ENCODE peak calls at places on chromosomes 1 and 21, in seven cellular contexts. U, A, B, T, C, H and O are unnamed samples. For H3K4me1 and H3K27me3, the result is how much of the 10 kb centered on the place peaks cover.

GRCh38 chr21:32122082-32122481 is 156.8 kb downstream of the MIS18A start:
- DNase-seq in C (no peak), U (no peak), B (no peak), T (no peak), A (no peak), H (no peak), O (no peak)

GRCh38 chr1:41618066-41618825 is 133.8 kb upstream of the EDN2 start:
- DNase-seq in T (peak), U (peak), C (peak), B (no peak), H (peak), A (no peak), O (peak)

GRCh38 chr1:231683439-231684165 is 57.0 kb downstream of the DISC1 start:
- DNase-seq in C (no peak), U (peak), H (no peak), A (no peak), T (no peak), B (no peak), O (no peak)

GRCh38 chr21:32336711-32337110 is 38.1 kb downstream of the MRAP start:
- DNase-seq in T (no peak), A (no peak), B (no peak), C (no peak), U (no peak), H (no peak), O (peak)

GRCh38 chr1:242524571-242525359 is at the start of gene PLD5:
- DNase-seq in T (peak), H (no peak), B (no peak), C (no peak), A (no peak), U (no peak), O (no peak)

GRCh38 chr1:78079580-78079979 is 33.8 kb downstream of the GIPC2 start:
- DNase-seq in C (no peak), H (no peak), U (no peak), A (peak), B (no peak), T (no peak), O (peak)

GRCh38 chr1:22529901-22530621 is 33.2 kb upstream of the EPHA8 start:
- DNase-seq in U (peak), C (peak), B (no peak), T (no peak), H (peak), A (no peak), O (peak)

GRCh38 chr1:199867601-199868000 is 159.9 kb upstream of the NR5A2 start:
- DNase-seq in T (no peak), C (no peak), A (peak), U (no peak), B (no peak), H (no peak), O (no peak)

GRCh38 chr1:203084588-203085527 is 954 bp downstream of the MYOG start:
- DNase-seq in H (peak), B (no peak), A (no peak), C (no peak), U (no peak), T (peak), O (no peak)

GRCh38 chr1:178684542-178685000 is 40.5 kb upstream of the RALGPS2 start:
- DNase-seq in A (peak), B (no peak), T (no peak), H (no peak), C (no peak), U (no peak), O (peak)

GRCh38 chr21:46129846-46130651 is 25.3 kb downstream of the FTCD start:
- DNase-seq in C (no peak), H (no peak), A (no peak), T (peak), B (no peak), U (peak), O (no peak)

GRCh38 chr1:28580706-28581530 is 11.1 kb upstream of the RAB42 start:
- DNase-seq in C (no peak), H (no peak), B (no peak), U (no peak), A (peak), T (no peak), O (peak)

GRCh38 chr1:82319526-82319925 is 518.8 kb downstream of the ADGRL2 start:
- DNase-seq in A (no peak), B (no peak), C (no peak), U (no peak), H (no peak), T (no peak), O (peak)

GRCh38 chr1:43776043-43776761 is 68.9 kb downstream of the ST3GAL3 start:
- DNase-seq in A (no peak), C (no peak), T (no peak), H (no peak), U (no peak), B (no peak), O (peak)

GRCh38 chr1:180633092-180634045 is 1.5 kb downstream of the XPR1 start:
- DNase-seq in U (no peak), A (no peak), C (no peak), B (no peak), T (no peak), H (no peak), O (peak)

GRCh38 chr1:204628868-204629267 is 56.7 kb downstream of the LRRN2 start:
- DNase-seq in A (no peak), T (no peak), B (no peak), H (no peak), C (no peak), U (no peak), O (no peak)

GRCh38 chr1:58123051-58123450 is 423.5 kb downstream of the OMA1 start:
- DNase-seq in A (no peak), B (no peak), H (no peak), T (no peak), U (no peak), C (no peak), O (no peak)

GRCh38 chr1:228515200-228515834 is 28.1 kb downstream of the RNF187 start:
- DNase-seq in H (no peak), U (no peak), A (peak), C (no peak), B (no peak), T (no peak), O (peak)

GRCh38 chr1:40976952-40977690 is 2.4 kb upstream of the CTPS1 start:
- DNase-seq in T (no peak), A (peak), H (no peak), C (no peak), U (no peak), B (no peak), O (peak)

GRCh38 chr1:156836041-156836654 is 19.5 kb upstream of the SH2D2A start:
- DNase-seq in H (no peak), B (no peak), A (no peak), U (no peak), C (no peak), T (no peak), O (no peak)

GRCh38 chr1:29703596-29703995 is 467.3 kb downstream of the PTPRU start:
- DNase-seq in T (no peak), B (no peak), U (no peak), C (no peak), A (peak), H (no peak), O (peak)

GRCh38 chr1:24830680-24831272 is 85.5 kb downstream of the CLIC4 start:
- DNase-seq in U (no peak), C (no peak), B (no peak), H (no peak), T (no peak), A (peak), O (peak)

GRCh38 chr1:152110365-152110859 is 4.8 kb downstream of the TCHH start:
- DNase-seq in C (no peak), H (no peak), T (no peak), B (no peak), A (peak), U (peak), O (peak)

GRCh38 chr1:185812934-185813333 is 78.7 kb downstream of the HMCN1 start:
- DNase-seq in C (no peak), A (no peak), B (no peak), U (no peak), H (no peak), T (no peak), O (no peak)

GRCh38 chr21:36699026-36699545 is at the start of gene SIM2:
- DNase-seq in C (no peak), A (peak), U (no peak), B (no peak), T (no peak), H (no peak), O (peak)

GRCh38 chr1:150009604-150010387 is 730 bp downstream of the OTUD7B start:
- DNase-seq in U (peak), H (peak), B (peak), T (peak), C (peak), A (peak), O (peak)

GRCh38 chr1:78792756-78793155 is 143.1 kb downstream of the IFI44 start:
- DNase-seq in B (no peak), H (no peak), T (no peak), A (peak), C (no peak), U (no peak), O (no peak)

GRCh38 chr1:3431266-3431665 is 23.2 kb upstream of the ARHGEF16 start:
- DNase-seq in A (no peak), H (no peak), C (no peak), U (no peak), T (no peak), B (no peak), O (no peak)

GRCh38 chr1:50861742-50862141 is 98.3 kb downstream of the FAF1 start:
- DNase-seq in A (peak), H (no peak), T (no peak), C (no peak), B (no peak), U (no peak), O (no peak)

DNA sequence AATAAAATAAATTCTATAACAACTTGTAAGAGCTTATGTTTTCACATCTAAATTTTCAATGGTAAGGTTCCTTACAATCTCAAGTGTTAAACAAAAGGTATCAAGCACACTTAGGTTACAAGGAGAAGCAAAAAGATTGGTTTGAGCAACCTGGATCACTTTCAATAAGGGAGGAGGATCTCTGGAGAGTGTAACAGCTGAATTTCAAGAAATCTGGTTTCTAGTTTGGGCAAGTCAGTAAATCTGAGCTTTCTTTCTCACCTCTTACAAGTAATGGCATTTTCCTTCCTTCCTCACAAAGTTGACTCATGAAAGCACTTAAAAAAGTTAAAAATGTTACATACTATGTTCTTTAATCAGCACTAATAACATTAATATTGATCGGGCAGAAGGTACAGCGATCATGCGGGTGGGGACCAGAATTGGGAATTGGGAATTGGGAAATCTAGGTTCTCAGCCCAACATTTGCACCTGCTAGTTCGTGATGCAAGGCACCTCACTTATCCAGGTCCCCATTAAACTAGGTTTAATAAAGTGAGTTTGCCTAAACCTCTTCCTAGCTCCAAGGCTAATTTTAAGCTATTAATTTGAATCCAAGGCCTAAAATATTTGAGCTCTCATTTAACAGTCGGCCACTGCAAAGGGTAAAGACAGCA is 3.1 kb downstream of the NUCKS1 start:
- DNase-seq in B (no peak), T (no peak), A (no peak), U (no peak), H (no peak), C (no peak), O (no peak)
- H3K4me1 ChIP-seq in B (under half), T (under half), A (under half), U (half or more), H (under half), C (under half), O (under half)

DNA sequence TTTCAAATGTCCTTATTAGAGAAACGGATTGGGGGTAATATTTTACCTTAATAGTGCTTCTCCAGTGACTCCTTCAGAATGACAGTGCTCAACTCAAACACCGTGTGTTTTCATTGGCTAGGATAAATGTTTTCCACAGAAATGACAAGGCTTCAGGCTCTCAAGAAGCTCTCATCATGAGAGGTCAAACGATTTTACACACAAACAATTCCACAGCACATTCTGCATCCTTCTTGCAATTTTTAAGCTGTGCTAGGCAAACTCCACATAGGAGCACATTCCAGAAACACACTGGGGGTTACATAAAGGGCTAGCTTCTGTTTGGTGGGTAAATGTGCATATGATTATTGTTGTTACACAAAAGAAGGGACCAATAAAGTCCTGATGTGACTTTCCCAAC is 75.5 kb upstream of the IPO9 start:
- DNase-seq in H (no peak), U (no peak), B (no peak), A (no peak), C (no peak), T (no peak), O (no peak)
- H3K27me3 ChIP-seq in H (under half), U (under half), B (under half), A (under half), C (under half), T (under half), O (under half)

DNA sequence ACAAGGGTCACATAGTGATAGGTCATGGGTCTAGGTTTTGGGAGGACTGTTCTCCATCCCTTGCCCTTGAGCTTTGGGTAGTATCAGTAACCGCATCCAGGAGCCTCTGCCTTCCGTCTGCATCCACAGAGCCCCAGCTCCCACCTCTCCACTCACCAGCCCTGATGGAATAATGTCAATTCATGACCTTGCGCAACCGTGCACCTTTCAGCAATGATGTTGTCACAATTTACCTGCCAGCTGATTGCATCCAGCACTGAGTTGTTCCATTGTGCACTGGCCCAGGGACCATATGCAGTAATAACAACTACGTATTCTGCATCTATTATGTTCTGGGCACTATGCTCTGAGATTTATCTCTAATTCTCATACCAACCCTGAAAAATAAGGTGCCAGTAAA is 1.4 kb downstream of the CAPN8 start:
- DNase-seq in B (no peak), H (no peak), T (no peak), U (no peak), C (no peak), A (no peak), O (no peak)
- H3K4me3 ChIP-seq in B (no peak), H (no peak), T (no peak), U (no peak), C (no peak), A (no peak), O (no peak)

DNA sequence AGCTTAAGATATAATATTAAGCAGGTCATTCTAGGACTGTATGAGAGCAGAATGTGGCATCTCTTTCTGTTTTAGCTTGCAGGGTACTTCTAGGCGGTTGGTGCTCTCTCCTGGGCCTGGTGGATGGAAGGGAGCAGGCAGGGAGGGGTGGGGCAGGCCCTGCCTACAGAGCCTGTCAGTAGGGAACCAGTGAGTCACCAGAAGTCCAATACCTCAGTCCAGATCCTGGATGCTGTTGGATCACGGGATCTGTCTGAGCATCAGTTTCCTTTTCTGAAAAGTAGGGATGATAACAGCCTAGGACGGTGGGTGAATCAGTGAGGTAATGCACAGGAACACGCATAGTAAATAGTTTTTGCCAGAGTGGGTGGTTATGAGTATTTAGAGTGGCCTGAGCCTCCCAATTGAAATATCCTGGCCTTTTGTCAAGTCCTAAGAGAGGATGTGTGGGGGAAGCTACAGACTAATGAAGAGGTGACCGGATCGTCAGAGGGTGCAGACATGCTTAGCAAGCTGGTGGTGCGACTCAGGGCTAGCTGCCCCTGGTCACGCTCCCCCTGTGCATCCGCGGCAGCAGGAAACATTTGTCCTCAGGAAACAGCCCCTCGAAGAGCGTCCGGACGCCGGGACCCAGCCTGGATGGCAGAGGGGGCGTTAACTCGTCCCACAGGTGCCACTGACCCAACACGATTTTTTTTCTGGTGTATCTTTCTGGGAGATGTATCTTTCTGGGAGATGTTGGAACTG is 23.9 kb downstream of the NAV1 start:
- DNase-seq in B (no peak), U (no peak), C (no peak), T (no peak), H (peak), A (peak), O (peak)
- H3K4me1 ChIP-seq in B (under half), U (half or more), C (under half), T (under half), H (under half), A (under half), O (under half)